ENCODE peak calls at places on chromosomes 6 and 20, in six cellular contexts. M, R, T, Z, P and H are unnamed samples.

GRCh38 chr20:7031222-7031621 is 263.7 kb downstream of the BMP2 start:
- DNase-seq in M (no peak), R (no peak), T (no peak), Z (no peak), P (no peak), H (no peak)

GRCh38 chr20:49818810-49819209 is 6.2 kb downstream of the SLC9A8 start:
- DNase-seq in M (no peak), R (no peak), T (no peak), Z (no peak), P (no peak), H (no peak)

GRCh38 chr6:12381587-12381986 is 91.4 kb downstream of the EDN1 start:
- DNase-seq in M (no peak), R (no peak), T (no peak), Z (no peak), P (peak; percentile 59), H (no peak)

GRCh38 chr6:148211777-148212324 is 130.8 kb upstream of the SASH1 start:
- DNase-seq in M (no peak), R (no peak), T (no peak), Z (no peak), P (no peak), H (no peak)

GRCh38 chr6:2038096-2038495 is 207.3 kb downstream of the GMDS start:
- DNase-seq in M (no peak), R (no peak), T (no peak), Z (no peak), P (peak; percentile 78), H (no peak)

GRCh38 chr6:145115638-145116037 is 619.7 kb downstream of the EPM2A start:
- DNase-seq in M (no peak), R (no peak), T (no peak), Z (no peak), P (no peak), H (no peak)

GRCh38 chr6:40000964-40001515 is 66.8 kb upstream of the MOCS1 start:
- DNase-seq in M (no peak), R (no peak), T (no peak), Z (no peak), P (no peak), H (no peak)

GRCh38 chr6:35019171-35019570 is 122.0 kb downstream of the TCP11 start:
- DNase-seq in M (no peak), R (no peak), T (no peak), Z (no peak), P (no peak), H (no peak)

GRCh38 chr6:166586424-166587156 is at the start of gene RAMACL:
- DNase-seq in M (no peak), R (no peak), T (no peak), Z (no peak), P (no peak), H (peak; percentile 88)

GRCh38 chr6:148840256-148840655 is 93.4 kb downstream of the UST start:
- DNase-seq in M (no peak), R (no peak), T (no peak), Z (no peak), P (peak; percentile 44), H (no peak)

GRCh38 chr6:136158398-136158797 is 91.7 kb downstream of the MTFR2 start:
- DNase-seq in M (peak; percentile 86), R (peak; percentile 62), T (no peak), Z (no peak), P (no peak), H (no peak)

GRCh38 chr6:47483853-47484546 is 6.4 kb downstream of the CD2AP start:
- DNase-seq in M (no peak), R (no peak), T (no peak), Z (no peak), P (peak; percentile 87), H (no peak)

GRCh38 chr20:49167811-49168507 is 20.2 kb downstream of the STAU1 start:
- DNase-seq in M (no peak), R (no peak), T (no peak), Z (no peak), P (peak; percentile 45), H (no peak)

GRCh38 chr6:2877057-2877882 is 25.8 kb downstream of the SERPINB9 start:
- DNase-seq in M (no peak), R (no peak), T (no peak), Z (no peak), P (peak; percentile 35), H (no peak)

GRCh38 chr6:158143700-158144099 is 24.4 kb downstream of the SERAC1 start:
- DNase-seq in M (no peak), R (no peak), T (no peak), Z (no peak), P (no peak), H (peak; percentile 13)

GRCh38 chr6:24991748-24992467 is 56.1 kb upstream of the RIPOR2 start:
- DNase-seq in M (no peak), R (peak; percentile 68), T (peak; percentile 13), Z (peak; percentile 36), P (no peak), H (peak; percentile 64)

GRCh38 chr20:58784321-58785074 is 66.2 kb downstream of the GNAS-AS1 start:
- DNase-seq in M (peak; percentile 53), R (no peak), T (no peak), Z (no peak), P (no peak), H (no peak)

GRCh38 chr6:97626586-97627441 is 343.8 kb upstream of the MMS22L start:
- DNase-seq in M (no peak), R (no peak), T (no peak), Z (no peak), P (peak; percentile 31), H (no peak)

GRCh38 chr6:156164701-156165454 is 612.3 kb upstream of the ARID1B start:
- DNase-seq in M (no peak), R (no peak), T (no peak), Z (no peak), P (no peak), H (no peak)

GRCh38 chr6:84043555-84043954 is 10.0 kb downstream of the MRAP2 start:
- DNase-seq in M (no peak), R (no peak), T (no peak), Z (no peak), P (no peak), H (no peak)

GRCh38 chr6:87102296-87102695 is 7.4 kb upstream of the CGA start:
- DNase-seq in M (no peak), R (no peak), T (no peak), Z (no peak), P (no peak), H (no peak)

GRCh38 chr20:4702562-4703280 is 19.0 kb upstream of the PRND start:
- DNase-seq in M (no peak), R (no peak), T (no peak), Z (no peak), P (no peak), H (no peak)

GRCh38 chr6:158481612-158482473 is 78.0 kb upstream of the TMEM181 start:
- DNase-seq in M (no peak), R (no peak), T (peak; percentile 50), Z (no peak), P (peak; percentile 85), H (no peak)

GRCh38 chr20:47610247-47610944 is 108.7 kb downstream of the NCOA3 start:
- DNase-seq in M (no peak), R (no peak), T (peak; percentile 79), Z (no peak), P (peak; percentile 93), H (peak; percentile 57)

GRCh38 chr6:3326981-3327380 is 68.2 kb downstream of the PSMG4 start:
- DNase-seq in M (no peak), R (no peak), T (no peak), Z (no peak), P (no peak), H (no peak)

DNA sequence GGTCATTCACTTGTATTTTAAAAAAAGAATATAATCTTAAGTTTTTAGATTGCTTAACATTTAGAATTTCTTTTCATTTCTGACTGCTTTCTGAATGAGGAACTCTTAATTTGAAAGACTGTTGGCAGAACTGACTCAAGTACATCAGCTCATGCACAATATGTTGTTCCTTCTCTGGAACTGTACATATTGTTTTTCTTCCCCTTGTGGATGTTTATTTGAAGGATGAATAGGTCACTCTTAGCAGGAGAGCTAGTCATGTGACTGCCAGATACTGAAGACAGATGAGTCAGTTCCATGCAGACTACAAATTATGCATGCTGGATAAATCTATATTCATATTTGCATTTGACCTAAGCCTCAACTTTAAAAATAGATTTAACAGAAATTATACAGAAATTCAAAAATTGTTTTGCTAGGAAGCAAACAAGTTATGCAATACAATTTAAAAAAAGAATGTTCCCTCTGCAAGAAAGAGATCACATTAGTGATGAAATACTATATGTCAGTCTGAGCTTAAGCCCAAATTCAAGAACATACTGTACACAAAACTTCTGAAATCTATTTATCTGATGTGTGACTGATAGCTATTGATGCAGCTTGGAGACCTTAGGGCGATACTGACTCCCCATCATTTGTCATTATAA is 1274.9 kb upstream of the GJE1 start:
- DNase-seq in M (no peak), R (no peak), T (peak; percentile 64), Z (no peak), P (peak; percentile 90), H (no peak)
- TF ChIP-seq CTCF in M (no peak), R (no peak), T (no peak), Z (no peak), P (no peak), H (no peak)

DNA sequence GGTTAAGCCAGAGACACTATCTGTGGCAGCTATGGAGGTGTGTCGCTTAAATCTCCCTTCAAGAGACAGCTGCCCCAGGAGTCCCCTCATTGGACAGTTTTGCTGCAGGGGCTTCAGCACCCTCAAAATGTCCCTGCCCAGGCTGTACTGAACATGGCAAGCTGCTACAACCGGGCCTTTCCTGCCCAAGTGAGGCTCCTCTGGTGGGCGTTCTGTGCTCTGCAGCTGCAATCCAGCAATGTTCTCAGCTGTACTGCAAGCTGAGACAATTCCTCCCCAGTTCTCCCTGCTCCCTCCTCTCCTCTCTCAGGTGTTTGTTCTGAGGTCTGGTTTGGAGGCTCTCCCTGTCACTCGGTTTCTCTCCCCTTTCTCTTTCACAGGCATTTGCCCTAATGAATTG is 190.8 kb upstream of the LAMP5 start:
- DNase-seq in M (peak; percentile 36), R (no peak), T (no peak), Z (no peak), P (no peak), H (no peak)
- TF ChIP-seq CTCF in M (no peak), R (peak; percentile 8), T (peak; percentile 4), Z (peak; percentile 53), P (no peak), H (no peak)

GRCh38 chr20:61876931-61877330 is 188.8 kb downstream of the TAF4 start:
- DNase-seq in M (no peak), R (no peak), T (no peak), Z (no peak), P (no peak), H (no peak)

GRCh38 chr20:61873651-61874420 is 191.8 kb downstream of the TAF4 start:
- DNase-seq in M (no peak), R (no peak), T (no peak), Z (no peak), P (no peak), H (no peak)

GRCh38 chr20:61874421-61875068 is 191.1 kb downstream of the TAF4 start:
- DNase-seq in M (no peak), R (no peak), T (no peak), Z (peak; percentile 18), P (peak; percentile 45), H (no peak)

GRCh38 chr20:61875996-61876395 is 189.7 kb downstream of the TAF4 start:
- DNase-seq in M (no peak), R (no peak), T (no peak), Z (no peak), P (no peak), H (no peak)

GRCh38 chr20:61875221-61875885 is 190.3 kb downstream of the TAF4 start:
- DNase-seq in M (no peak), R (no peak), T (no peak), Z (peak; percentile 20), P (no peak), H (no peak)
- TF ChIP-seq CTCF in M (no peak), R (no peak), T (no peak), Z (no peak), P (no peak), H (no peak)

GRCh38 chr6:17506531-17506930 is 93.6 kb upstream of the FAM8A1 start:
- DNase-seq in M (no peak), R (no peak), T (no peak), Z (no peak), P (no peak), H (no peak)
- TF ChIP-seq CTCF in M (no peak), R (no peak), T (no peak), Z (no peak), P (no peak), H (no peak)